ENCODE peak calls at places on chromosomes 6 and 20, in six cellular contexts. G is activated T-helper 1 cell treated with anti-CD3 and anti-CD28 coated beads, Interleukin-2, amount 50 U/mL, for 16 hours; R is endothelial cell; K is NAMALWA; Z is activated CD8-positive, alpha-beta memory T cell treated with anti-CD3 and anti-CD28 coated beads, Interleukin-2, amount 50 U/mL, for 4 hours; L is CD8-positive, alpha-beta memory T cell. I is an unnamed sample.

GRCh38 chr20:49207071-49207470 is 12.1 kb upstream of the DDX27 start:
- DNase-seq in G (no peak), Z (no peak), K (peak; percentile 48), R (no peak), L (no peak), I (no peak)

GRCh38 chr20:62952373-62953166 is at the start of gene SLC17A9:
- DNase-seq in L (peak; percentile 65), K (peak; percentile 87), Z (peak; percentile 57), G (no peak), R (peak; percentile 41), I (no peak)

GRCh38 chr6:16684195-16684689 is 77.0 kb downstream of the ATXN1 start:
- DNase-seq in G (no peak), K (peak; percentile 13), L (no peak), R (no peak), Z (no peak), I (no peak)

GRCh38 chr6:133315811-133316210 is 74.7 kb downstream of the EYA4 start:
- DNase-seq in Z (no peak), L (no peak), R (no peak), G (no peak), K (peak; percentile 55), I (no peak)

GRCh38 chr20:62856931-62857619 is 4.5 kb downstream of the TCFL5 start:
- DNase-seq in Z (no peak), K (no peak), R (no peak), L (no peak), G (no peak), I (no peak)

GRCh38 chr20:59958123-59958522 is at the start of gene CDH26:
- DNase-seq in L (no peak), Z (no peak), G (no peak), K (no peak), R (no peak), I (no peak)

GRCh38 chr20:18628330-18628941 is 40.6 kb downstream of the DTD1 start:
- DNase-seq in G (no peak), Z (peak; percentile 19), L (no peak), R (peak; percentile 62), K (peak; percentile 37), I (no peak)

GRCh38 chr6:53086302-53086701 is 21.1 kb downstream of the FBXO9 start:
- DNase-seq in K (no peak), R (no peak), Z (no peak), G (no peak), L (no peak), I (no peak)

GRCh38 chr6:158314737-158315136 is 2.5 kb downstream of the TULP4 start:
- DNase-seq in Z (no peak), G (no peak), K (no peak), L (no peak), R (no peak), I (no peak)

GRCh38 chr6:33630014-33630413 is 8.9 kb downstream of the ITPR3 start:
- DNase-seq in L (no peak), G (no peak), Z (no peak), R (no peak), K (no peak), I (no peak)

GRCh38 chr6:147947521-147947920 is 395.1 kb upstream of the SASH1 start:
- DNase-seq in G (no peak), L (no peak), Z (no peak), K (no peak), R (no peak), I (no peak)

GRCh38 chr20:52291109-52291508 is 99.5 kb upstream of the ZFP64 start:
- DNase-seq in L (no peak), G (no peak), Z (no peak), R (no peak), K (no peak), I (no peak)

GRCh38 chr6:145116591-145117178 is 618.6 kb downstream of the EPM2A start:
- DNase-seq in G (no peak), Z (no peak), L (no peak), R (no peak), K (no peak), I (no peak)

GRCh38 chr6:167957626-167958025 is 39.8 kb upstream of the KIF25 start:
- DNase-seq in K (no peak), Z (no peak), G (no peak), L (no peak), R (no peak), I (no peak)

GRCh38 chr20:1688886-1689538 is 31.4 kb upstream of the SIRPG start:
- DNase-seq in K (no peak), R (no peak), L (no peak), G (no peak), Z (no peak), I (no peak)

GRCh38 chr6:27478141-27478705 is 5.3 kb upstream of the ZNF184 start:
- DNase-seq in K (peak; percentile 75), L (no peak), G (no peak), Z (no peak), R (peak; percentile 8), I (no peak)

GRCh38 chr6:8043221-8043620 is 21.0 kb downstream of the BLOC1S5 start:
- DNase-seq in Z (no peak), G (no peak), L (no peak), K (no peak), R (no peak), I (no peak)

GRCh38 chr6:112253842-112254816 is at the start of gene LAMA4:
- DNase-seq in K (no peak), L (no peak), Z (no peak), G (no peak), R (peak; percentile 46), I (no peak)

GRCh38 chr20:47662483-47663353 is 122.6 kb downstream of the SULF2 start:
- DNase-seq in K (no peak), L (no peak), R (no peak), G (no peak), Z (no peak), I (no peak)

GRCh38 chr20:32336918-32337347 is 21.2 kb upstream of the ASXL1 start:
- DNase-seq in K (peak; percentile 78), R (no peak), G (no peak), Z (no peak), L (no peak), I (no peak)

GRCh38 chr6:29517245-29517644 is 29.5 kb upstream of the MAS1L start:
- DNase-seq in R (no peak), L (no peak), K (no peak), G (no peak), Z (no peak), I (no peak)

GRCh38 chr20:33992145-33992922 is 1.4 kb upstream of the RALY start:
- DNase-seq in Z (no peak), G (no peak), R (no peak), L (no peak), K (peak; percentile 21), I (no peak)

GRCh38 chr6:10720229-10720959 is 2.5 kb upstream of the TMEM14C start:
- DNase-seq in G (peak; percentile 21), Z (peak; percentile 63), R (no peak), K (peak; percentile 34), L (peak; percentile 57), I (peak; percentile 50)

GRCh38 chr20:18977441-18977840 is 163.9 kb downstream of the SCP2D1 start:
- DNase-seq in G (no peak), L (no peak), R (no peak), Z (no peak), K (no peak), I (no peak)

GRCh38 chr6:11012976-11013375 is 31.1 kb downstream of the ELOVL2 start:
- DNase-seq in R (no peak), Z (no peak), K (no peak), G (no peak), L (no peak), I (no peak)

GRCh38 chr20:43766395-43766794 is 39.6 kb upstream of the GTSF1L start:
- DNase-seq in Z (no peak), L (no peak), R (no peak), G (no peak), K (no peak), I (no peak)

GRCh38 chr20:41232971-41233926 is 84.3 kb downstream of the ZHX3 start:
- DNase-seq in Z (no peak), R (no peak), K (no peak), L (no peak), G (no peak), I (no peak)

GRCh38 chr6:33620584-33621395 is at the start of gene ITPR3:
- DNase-seq in Z (peak; percentile 70), G (peak; percentile 55), R (peak; percentile 36), L (peak; percentile 72), K (peak; percentile 89), I (peak; percentile 75)

GRCh38 chr20:39019805-39020325 is 57.7 kb downstream of the DHX35 start:
- DNase-seq in G (no peak), Z (no peak), R (no peak), K (no peak), L (no peak), I (no peak)

GRCh38 chr20:62716198-62716940 is 7.7 kb downstream of the NTSR1 start:
- DNase-seq in Z (peak; percentile 52), K (no peak), G (peak; percentile 16), L (peak; percentile 11), R (no peak), I (no peak)

GRCh38 chr6:80094017-80094416 is 12.5 kb upstream of the BCKDHB start:
- DNase-seq in Z (no peak), K (peak; percentile 59), L (no peak), R (peak; percentile 9), G (no peak), I (no peak)

GRCh38 chr6:104182811-104183210 is 676.9 kb downstream of the HACE1 start:
- DNase-seq in L (no peak), G (no peak), K (no peak), R (no peak), Z (no peak), I (no peak)

I was measured in T-helper 17 cell.